ENCODE peak calls at places on chromosomes 7 and 10, in five cellular contexts. G is heart left ventricle, C is MM.1S, P is right atrium auricular region, O is bronchial epithelial cell. V is an unnamed sample. For H3K27me3, the result is how much of the 10 kb centered on the place peaks cover.

GRCh38 chr7:155073922-155074321 is 3.8 kb downstream of the HTR5A start:
- DNase-seq in G (no peak), C (no peak), P (no peak), O (no peak), V (no peak)

GRCh38 chr10:122140941-122141623 is 130.0 kb upstream of the BTBD16 start:
- DNase-seq in G (peak), C (no peak), P (peak), O (peak), V (peak)

GRCh38 chr7:74637745-74638144 is 19.8 kb upstream of the GTF2I start:
- DNase-seq in G (no peak), C (no peak), P (no peak), O (no peak), V (no peak)

GRCh38 chr10:122021421-122021820 is 32.5 kb downstream of the TACC2 start:
- DNase-seq in G (no peak), C (no peak), P (no peak), O (no peak), V (no peak)

GRCh38 chr10:27450225-27450624 is 53.9 kb upstream of the RAB18 start:
- DNase-seq in G (no peak), C (no peak), P (no peak), O (no peak), V (no peak)

GRCh38 chr10:52268790-52269189 is 45.3 kb upstream of the DKK1 start:
- DNase-seq in G (no peak), C (no peak), P (no peak), O (peak), V (no peak)

GRCh38 chr7:27032843-27033242 is 63.0 kb downstream of the HOXA1 start:
- DNase-seq in G (no peak), C (no peak), P (no peak), O (no peak), V (no peak)

GRCh38 chr10:48458662-48459048 is 146.2 kb downstream of the ARHGAP22 start:
- DNase-seq in G (no peak), C (no peak), P (no peak), O (no peak), V (no peak)

GRCh38 chr7:111639894-111640293 is 77.6 kb upstream of the IMMP2L start:
- DNase-seq in G (no peak), C (no peak), P (no peak), O (no peak), V (no peak)

GRCh38 chr10:114009281-114009996 is 34.2 kb upstream of the ADRB1 start:
- DNase-seq in G (no peak), C (no peak), P (no peak), O (no peak), V (no peak)

GRCh38 chr7:466465-467191 is 53.0 kb downstream of the PDGFA start:
- DNase-seq in G (peak), C (no peak), P (no peak), O (no peak), V (no peak)

GRCh38 chr10:106320078-106320477 is 844.4 kb downstream of the SORCS1 start:
- DNase-seq in G (no peak), C (no peak), P (no peak), O (no peak), V (no peak)

GRCh38 chr7:32163141-32163806 is 93.1 kb upstream of the PDE1C start:
- DNase-seq in G (peak), C (no peak), P (peak), O (peak), V (peak)

GRCh38 chr7:23462846-23463245 is 7.4 kb downstream of the IGF2BP3 start:
- DNase-seq in G (no peak), C (no peak), P (no peak), O (peak), V (no peak)
- H3K27me3 ChIP-seq in G (under half), C (under half), P (under half), O (under half), V (under half)

GRCh38 chr7:116164552-116164951 is 45.8 kb upstream of the TES start:
- DNase-seq in G (no peak), C (no peak), P (no peak), O (no peak), V (no peak)

GRCh38 chr7:116159711-116160110 is 50.6 kb upstream of the TES start:
- DNase-seq in G (no peak), C (no peak), P (no peak), O (no peak), V (no peak)

GRCh38 chr7:116162992-116163391 is 47.3 kb upstream of the TES start:
- DNase-seq in G (no peak), C (no peak), P (no peak), O (no peak), V (no peak)

GRCh38 chr7:116161733-116162132 is 48.6 kb upstream of the TES start:
- DNase-seq in G (no peak), C (no peak), P (no peak), O (no peak), V (no peak)

DNA sequence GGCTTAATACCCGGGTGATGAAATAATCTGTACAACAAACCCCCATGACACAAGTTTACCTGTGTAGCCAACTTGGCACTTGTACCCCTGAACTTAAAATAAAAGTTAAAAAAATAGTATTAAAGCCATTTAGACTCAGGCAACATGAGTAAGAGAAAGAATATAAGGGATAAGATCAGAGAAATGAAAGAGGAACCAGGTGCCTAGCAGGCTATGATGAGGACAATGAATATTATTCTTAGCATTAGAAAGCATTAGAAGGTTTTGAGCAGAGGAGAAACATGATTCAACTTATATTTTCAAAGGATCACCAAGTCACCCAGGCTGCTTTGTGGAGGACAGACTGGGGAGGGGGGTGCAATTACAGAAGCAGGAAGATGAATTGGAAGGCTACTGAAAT is 48.1 kb upstream of the TES start:
- DNase-seq in G (no peak), C (no peak), P (no peak), O (no peak), V (no peak)
- H3K27me3 ChIP-seq in G (under half), C (under half), P (under half), O (under half), V (under half)

DNA sequence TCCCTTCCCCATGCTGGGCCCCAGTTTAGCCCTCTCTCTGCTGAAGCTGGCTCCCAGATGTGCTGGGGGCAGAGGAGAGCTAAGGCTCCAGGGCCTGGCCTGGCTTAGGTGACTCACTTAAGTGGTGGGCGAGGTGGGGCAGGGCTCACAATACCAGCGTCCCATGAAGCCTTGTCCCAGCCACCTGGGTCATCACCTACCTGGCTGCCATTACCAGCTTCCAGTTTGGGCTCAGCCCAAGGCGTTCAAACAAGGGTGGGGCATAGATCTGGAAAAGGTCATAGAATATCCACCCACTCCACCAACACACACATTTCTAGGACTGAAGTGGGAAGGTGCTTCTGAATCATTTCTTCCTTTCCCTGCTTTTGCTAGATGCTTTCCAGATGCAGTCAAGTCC is 8.3 kb downstream of the KAZALD1 start:
- DNase-seq in G (no peak), C (no peak), P (no peak), O (peak), V (no peak)
- H3K27me3 ChIP-seq in G (under half), C (under half), P (under half), O (under half), V (under half)

DNA sequence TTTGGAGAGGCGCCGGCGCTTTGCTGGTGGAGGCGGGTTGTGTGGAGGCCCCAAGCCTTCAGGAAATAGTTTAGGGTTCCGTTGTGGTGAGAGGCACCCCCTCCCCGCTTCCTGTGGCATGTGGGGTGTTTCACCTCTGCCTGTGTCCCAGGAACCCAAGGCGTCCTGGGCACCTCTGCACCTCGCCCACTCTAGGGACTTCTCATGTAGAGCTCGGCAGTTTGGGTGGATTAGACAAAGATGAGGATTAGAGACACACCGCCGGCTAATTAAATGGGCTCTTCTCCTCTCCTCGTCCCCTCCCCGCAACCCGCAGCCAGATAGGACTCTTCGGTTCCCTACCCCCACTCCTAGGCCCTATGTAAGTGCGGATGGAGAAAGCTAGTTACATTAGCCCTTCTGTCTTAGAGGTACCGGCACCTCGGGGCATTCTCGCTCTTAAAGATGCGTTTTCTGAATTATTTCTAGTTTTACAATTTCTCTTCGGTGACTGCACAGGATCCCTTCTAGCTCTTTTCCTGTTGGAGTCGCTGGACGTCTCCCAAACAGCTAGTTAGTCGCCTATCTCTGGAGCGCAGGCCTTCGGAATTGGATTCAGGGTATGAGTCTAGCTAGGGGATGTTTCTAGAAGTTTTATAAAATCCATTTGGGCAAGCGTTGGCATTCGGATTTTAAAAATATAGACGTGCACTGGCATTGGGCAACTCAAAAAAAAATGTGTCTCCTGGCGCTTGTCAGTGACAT is 7.8 kb downstream of the PTF1A start:
- DNase-seq in G (no peak), C (no peak), P (no peak), O (no peak), V (no peak)
- H3K27me3 ChIP-seq in G (under half), C (under half), P (under half), O (under half), V (under half)

GRCh38 chr10:60733189-60733815 is 45.0 kb upstream of the CDK1 start:
- DNase-seq in G (no peak), C (peak), P (no peak), O (peak), V (no peak)
- H3K27me3 ChIP-seq in G (under half), C (half or more), P (under half), O (under half), V (under half)

GRCh38 chr7:45885264-45885882 is 2.9 kb upstream of the IGFBP1 start:
- DNase-seq in G (no peak), C (no peak), P (no peak), O (peak), V (no peak)
- H3K27me3 ChIP-seq in G (under half), C (under half), P (under half), O (under half), V (under half)

DNA sequence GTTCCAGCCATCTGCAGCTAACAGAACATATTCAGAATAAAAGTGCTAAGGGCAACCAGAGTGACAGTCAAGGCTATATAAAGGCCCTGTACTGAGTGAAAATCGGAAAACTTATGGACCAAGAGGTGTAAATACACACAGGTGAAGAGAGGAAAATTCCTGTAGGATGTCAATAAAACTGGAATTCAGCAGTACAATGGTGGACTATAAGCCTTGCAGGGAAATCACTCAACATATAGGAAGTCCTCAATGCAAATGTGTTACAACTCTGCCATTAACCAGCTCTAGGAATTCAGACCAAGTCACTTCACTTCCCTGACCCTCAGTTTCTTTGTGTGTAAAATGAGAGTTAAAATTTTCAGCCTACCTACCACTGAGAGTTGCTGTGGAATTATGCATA is 7.7 kb downstream of the USP6NL start:
- DNase-seq in G (no peak), C (no peak), P (no peak), O (no peak), V (no peak)
- H3K27me3 ChIP-seq in G (under half), C (under half), P (under half), O (under half), V (under half)

GRCh38 chr7:149768931-149769330 is 4.5 kb downstream of the ZNF467 start:
- DNase-seq in G (no peak), C (no peak), P (no peak), O (no peak), V (no peak)

GRCh38 chr7:149771199-149771636 is 2.2 kb downstream of the ZNF467 start:
- DNase-seq in G (no peak), C (no peak), P (no peak), O (no peak), V (no peak)

GRCh38 chr7:149771696-149772235 is 1.6 kb downstream of the ZNF467 start:
- DNase-seq in G (peak), C (peak), P (peak), O (peak), V (peak)

GRCh38 chr7:149770728-149771127 is 2.7 kb downstream of the ZNF467 start:
- DNase-seq in G (no peak), C (no peak), P (no peak), O (no peak), V (no peak)

DNA sequence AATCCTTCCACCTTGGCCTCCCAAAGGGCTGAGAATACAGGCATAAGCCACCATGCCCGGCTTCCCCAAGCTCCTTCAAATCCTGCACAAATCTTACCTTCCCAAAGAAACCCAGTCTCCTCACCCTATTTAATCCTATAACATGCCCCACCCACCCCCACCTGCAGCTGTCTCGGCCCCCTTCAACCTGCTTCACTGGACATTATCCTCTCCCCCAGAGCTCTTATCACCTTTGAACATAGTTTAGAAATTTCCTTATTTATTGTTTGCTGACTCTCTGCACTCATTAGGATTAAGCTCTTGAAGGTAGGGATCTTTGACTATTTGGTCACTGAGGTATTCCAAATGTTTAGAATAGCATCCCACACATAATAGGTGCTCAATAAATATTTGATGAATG is 3.5 kb downstream of the ZNF467 start:
- DNase-seq in G (no peak), C (no peak), P (no peak), O (no peak), V (no peak)
- H3K27me3 ChIP-seq in G (under half), C (under half), P (under half), O (under half), V (under half)

GRCh38 chr7:17392846-17393245 is 94.4 kb downstream of the AHR start:
- DNase-seq in G (no peak), C (no peak), P (no peak), O (no peak), V (no peak)
- H3K27me3 ChIP-seq in G (under half), C (under half), P (under half), O (under half), V (under half)

GRCh38 chr10:12908773-12909172 is 92.7 kb downstream of the CCDC3 start:
- DNase-seq in G (no peak), C (no peak), P (no peak), O (no peak), V (no peak)

GRCh38 chr10:12909182-12909835 is 92.2 kb downstream of the CCDC3 start:
- DNase-seq in G (no peak), C (no peak), P (no peak), O (no peak), V (no peak)

GRCh38 chr10:12909836-12910185 is 91.7 kb downstream of the CCDC3 start:
- DNase-seq in G (no peak), C (no peak), P (no peak), O (peak), V (no peak)

GRCh38 chr10:12906051-12906541 is 95.4 kb downstream of the CCDC3 start:
- DNase-seq in G (no peak), C (no peak), P (no peak), O (no peak), V (peak)

DNA sequence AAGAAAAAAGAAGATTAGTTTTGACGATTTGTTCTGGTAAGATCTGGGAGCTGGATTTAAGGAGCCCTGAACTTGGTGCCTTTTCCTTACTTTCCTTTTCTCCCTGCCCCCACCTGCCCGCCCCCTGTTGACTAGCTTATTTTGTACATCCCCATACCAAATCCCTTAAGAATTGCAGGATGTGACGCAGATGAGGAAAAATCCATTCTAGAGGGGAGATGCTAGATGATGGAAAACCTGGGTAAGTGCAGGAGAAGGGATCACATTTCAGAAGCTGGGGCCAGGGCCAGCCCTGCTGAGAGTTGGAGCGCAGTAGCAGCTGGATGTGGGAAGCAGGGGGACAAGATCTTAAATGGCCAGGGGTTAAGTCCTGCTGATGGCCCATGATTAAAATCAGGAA is 93.9 kb downstream of the CCDC3 start:
- DNase-seq in G (no peak), C (no peak), P (no peak), O (no peak), V (no peak)
- H3K27me3 ChIP-seq in G (under half), C (under half), P (under half), O (under half), V (under half)